ENCODE peak calls at places on chromosomes 7 and 10, in nine cellular contexts. One of them, this sample, is unnamed.

GRCh38 chr7:127758105-127758504 is 106.1 kb downstream of the SND1 start:
- DNase-seq in GM20000: no peak
- DNase-seq in Calu3: no peak
- DNase-seq in H1: no peak
- DNase-seq in esophagus muscularis mucosa: no peak
- DNase-seq in nephron progenitor cell: no peak
- DNase-seq in tibial nerve: no peak
- DNase-seq in astrocyte: no peak
- DNase-seq in gastrocnemius medialis: no peak
- DNase-seq in this sample: no peak

GRCh38 chr10:43402176-43402575 is 6.8 kb downstream of the HNRNPF start:
- DNase-seq in GM20000: no peak
- DNase-seq in Calu3: no peak
- DNase-seq in H1: no peak
- DNase-seq in esophagus muscularis mucosa: no peak
- DNase-seq in nephron progenitor cell: no peak
- DNase-seq in tibial nerve: no peak
- DNase-seq in astrocyte: no peak
- DNase-seq in gastrocnemius medialis: no peak
- DNase-seq in this sample: no peak

GRCh38 chr7:63925262-63925625 is 73.4 kb upstream of the ZNF722 start:
- DNase-seq in GM20000: no peak
- DNase-seq in Calu3: no peak
- DNase-seq in H1: no peak
- DNase-seq in esophagus muscularis mucosa: no peak
- DNase-seq in nephron progenitor cell: no peak
- DNase-seq in tibial nerve: no peak
- DNase-seq in astrocyte: no peak
- DNase-seq in gastrocnemius medialis: no peak
- DNase-seq in this sample: no peak

GRCh38 chr7:102319671-102320070 is 33.0 kb downstream of the SH2B2 start:
- DNase-seq in GM20000: peak; percentile 21
- DNase-seq in Calu3: no peak
- DNase-seq in H1: no peak
- DNase-seq in esophagus muscularis mucosa: no peak
- DNase-seq in nephron progenitor cell: no peak
- DNase-seq in tibial nerve: no peak
- DNase-seq in astrocyte: no peak
- DNase-seq in gastrocnemius medialis: no peak
- DNase-seq in this sample: no peak

GRCh38 chr7:36288501-36288900 is 101.2 kb upstream of the ANLN start:
- DNase-seq in GM20000: no peak
- DNase-seq in Calu3: no peak
- DNase-seq in H1: no peak
- DNase-seq in esophagus muscularis mucosa: no peak
- DNase-seq in nephron progenitor cell: no peak
- DNase-seq in tibial nerve: no peak
- DNase-seq in astrocyte: no peak
- DNase-seq in gastrocnemius medialis: no peak
- DNase-seq in this sample: no peak

GRCh38 chr10:3077940-3078630 is 10.7 kb downstream of the PFKP start:
- DNase-seq in GM20000: no peak
- DNase-seq in Calu3: peak; percentile 56
- DNase-seq in H1: no peak
- DNase-seq in esophagus muscularis mucosa: no peak
- DNase-seq in nephron progenitor cell: no peak
- DNase-seq in tibial nerve: no peak
- DNase-seq in astrocyte: no peak
- DNase-seq in gastrocnemius medialis: no peak
- DNase-seq in this sample: no peak

GRCh38 chr7:140156460-140157080 is 20.2 kb downstream of the KDM7A start:
- DNase-seq in GM20000: no peak
- DNase-seq in Calu3: no peak
- DNase-seq in H1: no peak
- DNase-seq in esophagus muscularis mucosa: no peak
- DNase-seq in nephron progenitor cell: no peak
- DNase-seq in tibial nerve: no peak
- DNase-seq in astrocyte: no peak
- DNase-seq in gastrocnemius medialis: no peak
- DNase-seq in this sample: no peak

GRCh38 chr10:18438356-18439126 is 212.8 kb downstream of the NSUN6 start:
- DNase-seq in GM20000: no peak
- DNase-seq in Calu3: no peak
- DNase-seq in H1: no peak
- DNase-seq in esophagus muscularis mucosa: no peak
- DNase-seq in nephron progenitor cell: no peak
- DNase-seq in tibial nerve: no peak
- DNase-seq in astrocyte: no peak
- DNase-seq in gastrocnemius medialis: no peak
- DNase-seq in this sample: no peak

GRCh38 chr7:85021090-85021704 is 165.7 kb downstream of the SEMA3D start:
- DNase-seq in GM20000: no peak
- DNase-seq in Calu3: no peak
- DNase-seq in H1: no peak
- DNase-seq in esophagus muscularis mucosa: no peak
- DNase-seq in nephron progenitor cell: no peak
- DNase-seq in tibial nerve: no peak
- DNase-seq in astrocyte: no peak
- DNase-seq in gastrocnemius medialis: no peak
- DNase-seq in this sample: no peak

GRCh38 chr7:139029353-139029752 is 6.5 kb downstream of the ZC3HAV1L start:
- DNase-seq in GM20000: no peak
- DNase-seq in Calu3: no peak
- DNase-seq in H1: no peak
- DNase-seq in esophagus muscularis mucosa: no peak
- DNase-seq in nephron progenitor cell: no peak
- DNase-seq in tibial nerve: no peak
- DNase-seq in astrocyte: no peak
- DNase-seq in gastrocnemius medialis: no peak
- DNase-seq in this sample: no peak

GRCh38 chr7:23604296-23604640 is 7.1 kb downstream of the CCDC126 start:
- DNase-seq in GM20000: no peak
- DNase-seq in Calu3: no peak
- DNase-seq in H1: no peak
- DNase-seq in esophagus muscularis mucosa: no peak
- DNase-seq in nephron progenitor cell: no peak
- DNase-seq in tibial nerve: no peak
- DNase-seq in astrocyte: no peak
- DNase-seq in gastrocnemius medialis: no peak
- DNase-seq in this sample: no peak

GRCh38 chr7:86814980-86815379 is 171.3 kb downstream of the GRM3 start:
- DNase-seq in GM20000: peak; percentile 25
- DNase-seq in Calu3: peak; percentile 1
- DNase-seq in H1: no peak
- DNase-seq in esophagus muscularis mucosa: no peak
- DNase-seq in nephron progenitor cell: peak; percentile 11
- DNase-seq in tibial nerve: no peak
- DNase-seq in astrocyte: no peak
- DNase-seq in gastrocnemius medialis: no peak
- DNase-seq in this sample: no peak

DNA sequence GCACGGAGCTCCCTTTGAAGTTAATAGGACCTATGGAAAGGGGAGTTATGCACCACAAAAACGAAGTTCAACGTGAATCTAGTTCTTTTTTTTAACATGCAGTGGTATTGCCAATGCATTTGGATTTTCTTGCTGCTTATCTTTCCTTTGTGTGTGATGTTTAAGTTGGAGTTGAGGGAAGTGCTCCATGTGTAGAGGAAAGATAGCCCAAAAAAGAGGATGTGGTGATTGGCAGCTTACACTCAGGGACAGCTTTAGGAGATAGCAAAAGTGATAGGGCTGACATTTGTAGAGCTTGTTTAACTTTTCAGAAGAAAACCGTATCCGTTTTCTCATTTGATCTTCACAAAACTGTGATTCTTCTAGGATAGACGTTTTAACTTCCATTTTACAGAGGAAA is 101.3 kb downstream of the MDFIC start:
- DNase-seq in GM20000: no peak
- DNase-seq in Calu3: no peak
- DNase-seq in H1: no peak
- DNase-seq in esophagus muscularis mucosa: no peak
- DNase-seq in nephron progenitor cell: no peak
- DNase-seq in tibial nerve: no peak
- DNase-seq in astrocyte: no peak
- DNase-seq in gastrocnemius medialis: no peak
- DNase-seq in this sample: no peak
- TF ChIP-seq CTCF in GM20000: no peak
- TF ChIP-seq CTCF in Calu3: no peak
- TF ChIP-seq CTCF in H1: no peak
- TF ChIP-seq CTCF in esophagus muscularis mucosa: no peak
- TF ChIP-seq CTCF in nephron progenitor cell: no peak
- TF ChIP-seq CTCF in tibial nerve: no peak
- TF ChIP-seq CTCF in astrocyte: no peak
- TF ChIP-seq CTCF in gastrocnemius medialis: no peak
- TF ChIP-seq CTCF in this sample: no peak

DNA sequence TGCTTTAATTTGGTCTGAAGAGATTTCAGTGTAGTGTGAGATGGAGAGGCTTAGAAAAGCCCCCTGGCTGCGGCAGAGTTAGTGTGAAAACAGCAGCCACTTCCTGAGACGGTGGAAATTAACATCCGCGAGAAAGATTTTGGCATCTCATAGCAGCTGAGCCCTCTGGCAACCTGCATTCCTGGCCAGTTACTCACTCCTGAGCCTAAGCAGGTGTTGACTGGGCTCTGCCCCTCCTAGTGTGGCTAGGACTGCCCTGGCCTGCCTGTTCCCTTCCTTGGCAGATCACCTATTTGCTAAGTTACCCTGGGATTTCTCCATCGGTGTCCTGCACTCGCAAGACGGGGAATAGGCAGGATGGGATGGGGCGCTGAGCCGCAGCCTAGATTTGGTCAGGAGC is 57.6 kb upstream of the LMTK2 start:
- DNase-seq in GM20000: no peak
- DNase-seq in Calu3: peak; percentile 60
- DNase-seq in H1: no peak
- DNase-seq in esophagus muscularis mucosa: no peak
- DNase-seq in nephron progenitor cell: no peak
- DNase-seq in tibial nerve: no peak
- DNase-seq in astrocyte: no peak
- DNase-seq in gastrocnemius medialis: no peak
- DNase-seq in this sample: no peak
- TF ChIP-seq CTCF in GM20000: no peak
- TF ChIP-seq CTCF in Calu3: no peak
- TF ChIP-seq CTCF in H1: no peak
- TF ChIP-seq CTCF in esophagus muscularis mucosa: no peak
- TF ChIP-seq CTCF in nephron progenitor cell: no peak
- TF ChIP-seq CTCF in tibial nerve: no peak
- TF ChIP-seq CTCF in astrocyte: no peak
- TF ChIP-seq CTCF in gastrocnemius medialis: no peak
- TF ChIP-seq CTCF in this sample: no peak

GRCh38 chr7:2710256-2710655 is 22.3 kb downstream of the AMZ1 start:
- DNase-seq in GM20000: peak; percentile 87
- DNase-seq in Calu3: no peak
- DNase-seq in H1: no peak
- DNase-seq in esophagus muscularis mucosa: no peak
- DNase-seq in nephron progenitor cell: no peak
- DNase-seq in tibial nerve: no peak
- DNase-seq in astrocyte: no peak
- DNase-seq in gastrocnemius medialis: no peak
- DNase-seq in this sample: no peak
- TF ChIP-seq CTCF in GM20000: no peak
- TF ChIP-seq CTCF in Calu3: no peak
- TF ChIP-seq CTCF in H1: no peak
- TF ChIP-seq CTCF in esophagus muscularis mucosa: no peak
- TF ChIP-seq CTCF in nephron progenitor cell: no peak
- TF ChIP-seq CTCF in tibial nerve: no peak
- TF ChIP-seq CTCF in astrocyte: no peak
- TF ChIP-seq CTCF in gastrocnemius medialis: no peak
- TF ChIP-seq CTCF in this sample: no peak

GRCh38 chr10:108899686-108900085 is 1023.6 kb downstream of the XPNPEP1 start:
- DNase-seq in GM20000: no peak
- DNase-seq in Calu3: no peak
- DNase-seq in H1: no peak
- DNase-seq in esophagus muscularis mucosa: no peak
- DNase-seq in nephron progenitor cell: no peak
- DNase-seq in tibial nerve: no peak
- DNase-seq in astrocyte: no peak
- DNase-seq in gastrocnemius medialis: no peak
- DNase-seq in this sample: no peak
- TF ChIP-seq CTCF in GM20000: no peak
- TF ChIP-seq CTCF in Calu3: no peak
- TF ChIP-seq CTCF in H1: no peak
- TF ChIP-seq CTCF in esophagus muscularis mucosa: no peak
- TF ChIP-seq CTCF in nephron progenitor cell: no peak
- TF ChIP-seq CTCF in tibial nerve: no peak
- TF ChIP-seq CTCF in astrocyte: no peak
- TF ChIP-seq CTCF in gastrocnemius medialis: no peak
- TF ChIP-seq CTCF in this sample: no peak

This sample was measured in omental fat pad.